ENCODE peak calls at places on chromosomes 1 and 21, in five cellular contexts. M is breast epithelium, L is HepG2, A is GM23338, P is H1. D is an unnamed sample.

GRCh38 chr1:99115231-99115630 is 110.6 kb upstream of the PLPPR5 start:
- DNase-seq in M (no peak), L (no peak), A (no peak), P (no peak), D (no peak)

GRCh38 chr1:212291505-212292134 is 6.4 kb downstream of the PPP2R5A start:
- DNase-seq in M (no peak), L (peak; percentile 50), A (peak; percentile 86), P (no peak), D (peak; percentile 9)

GRCh38 chr1:219081943-219082925 is 91.4 kb upstream of the LYPLAL1 start:
- DNase-seq in M (no peak), L (no peak), A (no peak), P (no peak), D (no peak)

GRCh38 chr21:38520511-38520910 is 22.2 kb upstream of the ERG start:
- DNase-seq in M (no peak), L (no peak), A (no peak), P (no peak), D (no peak)

GRCh38 chr1:29864431-29865022 is 628.2 kb downstream of the PTPRU start:
- DNase-seq in M (no peak), L (no peak), A (no peak), P (no peak), D (no peak)

GRCh38 chr1:97920275-97920831 is 481 bp downstream of the DPYD start:
- DNase-seq in M (no peak), L (peak; percentile 3), A (peak; percentile 30), P (no peak), D (no peak)

GRCh38 chr1:227343201-227343600 is 24.9 kb upstream of the CDC42BPA start:
- DNase-seq in M (no peak), L (no peak), A (no peak), P (no peak), D (no peak)

GRCh38 chr1:61941794-61942193 is 199.5 kb downstream of the PATJ start:
- DNase-seq in M (no peak), L (peak; percentile 23), A (no peak), P (no peak), D (no peak)

GRCh38 chr1:200072636-200073285 is 45.3 kb downstream of the NR5A2 start:
- DNase-seq in M (no peak), L (no peak), A (no peak), P (no peak), D (no peak)

GRCh38 chr1:17725084-17725718 is 29.9 kb upstream of the ACTL8 start:
- DNase-seq in M (no peak), L (no peak), A (no peak), P (no peak), D (no peak)

GRCh38 chr21:21436012-21436545 is 437.9 kb downstream of the NCAM2 start:
- DNase-seq in M (no peak), L (no peak), A (no peak), P (no peak), D (no peak)

GRCh38 chr1:109927908-109928307 is 17.3 kb downstream of the CSF1 start:
- DNase-seq in M (no peak), L (no peak), A (no peak), P (no peak), D (peak; percentile 56)

GRCh38 chr1:118986291-118986838 is 1.8 kb downstream of the TBX15 start:
- DNase-seq in M (no peak), L (no peak), A (peak; percentile 41), P (no peak), D (no peak)

GRCh38 chr1:87410771-87411170 is 82.1 kb downstream of the LMO4 start:
- DNase-seq in M (no peak), L (no peak), A (no peak), P (no peak), D (no peak)

GRCh38 chr1:31488528-31488927 is 75.5 kb downstream of the SERINC2 start:
- DNase-seq in M (no peak), L (no peak), A (no peak), P (no peak), D (no peak)

GRCh38 chr1:209620484-209620879 is 31.7 kb downstream of the LAMB3 start:
- DNase-seq in M (no peak), L (no peak), A (no peak), P (no peak), D (no peak)

DNA sequence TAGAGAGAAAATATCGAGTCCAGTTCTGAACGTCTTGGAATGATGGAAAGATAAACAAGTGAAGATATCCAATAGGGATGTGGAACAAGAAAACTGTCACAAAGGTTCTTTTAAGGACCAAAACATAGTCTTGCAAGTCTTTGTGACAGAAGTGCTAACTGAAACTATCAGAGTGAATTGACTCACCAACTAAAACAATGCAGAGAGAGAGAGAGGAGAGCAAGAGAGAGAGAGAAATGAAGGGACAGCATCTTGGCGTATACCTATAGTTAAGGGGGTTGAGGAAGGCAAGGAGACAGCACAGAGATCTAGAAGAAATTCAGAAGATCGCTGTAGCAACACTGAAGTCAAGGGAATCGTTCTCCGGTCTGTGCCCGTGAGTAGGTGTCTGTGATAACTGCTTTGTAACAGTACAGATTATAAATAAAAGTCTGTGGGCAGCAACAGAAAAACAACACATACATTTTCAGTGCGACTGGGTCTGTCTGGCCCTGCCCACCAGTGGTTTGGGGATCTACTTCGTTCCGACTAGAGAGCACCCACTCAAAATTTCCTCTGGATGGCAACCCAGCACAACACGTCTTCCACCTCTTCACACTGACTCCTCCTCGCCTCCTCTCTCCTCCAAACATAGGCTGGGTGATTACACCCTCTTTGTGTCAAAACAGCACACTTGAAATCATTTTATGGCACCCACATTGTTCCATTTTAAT is 4.8 kb upstream of the COA6 start:
- DNase-seq in M (no peak), L (no peak), A (no peak), P (no peak), D (no peak)
- H3K27ac ChIP-seq in M (no peak overlapping the region), L (no peak overlapping the region), A (no peak overlapping the region), P (no peak overlapping the region), D (no peak overlapping the region)

GRCh38 chr1:37999434-38000232 is 5.7 kb downstream of the FHL3 start:
- DNase-seq in M (no peak), L (peak; percentile 75), A (peak; percentile 51), P (no peak), D (no peak)
- TF ChIP-seq POLR2AphosphoS5 in M (no peak), L (peak; percentile 50), A (no peak), P (no peak), D (no peak)

DNA sequence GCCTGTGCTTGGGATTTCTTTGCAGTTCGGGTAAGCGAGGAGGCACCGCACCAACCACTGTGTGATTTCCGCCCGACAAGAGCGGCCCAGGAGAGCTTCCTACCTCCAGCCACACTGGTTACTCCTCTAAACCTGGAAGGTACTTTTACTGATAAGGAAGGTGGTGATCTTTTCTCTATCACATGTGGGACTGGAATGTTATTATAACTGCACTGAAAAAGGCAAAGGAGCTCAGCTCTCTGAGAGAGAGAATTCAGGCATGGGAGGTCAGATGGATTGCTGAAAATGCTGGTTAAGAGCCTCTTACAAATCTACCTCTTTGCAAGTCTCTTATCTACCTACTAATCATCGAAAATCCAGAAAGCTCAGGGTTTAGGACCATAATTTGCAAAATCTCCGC is 7.7 kb upstream of the KCNE1 start:
- DNase-seq in M (no peak), L (no peak), A (no peak), P (no peak), D (no peak)
- H3K4me1 ChIP-seq in M (no peaks in the 10 kb centered on the region), L (peaks cover 45% of the 10 kb centered on the region), A (peaks cover 15% of the 10 kb centered on the region), P (peaks cover 8% of the 10 kb centered on the region), D (no peaks in the 10 kb centered on the region)

GRCh38 chr1:8415526-8416278 is 97.8 kb downstream of the SLC45A1 start:
- DNase-seq in M (no peak), L (no peak), A (no peak), P (no peak), D (peak; percentile 61)
- H3K27ac ChIP-seq in M (peak overlapping the region; percentile 16), L (no peak overlapping the region), A (no peak overlapping the region), P (no peak overlapping the region), D (peak overlapping the region; percentile 93)

DNA sequence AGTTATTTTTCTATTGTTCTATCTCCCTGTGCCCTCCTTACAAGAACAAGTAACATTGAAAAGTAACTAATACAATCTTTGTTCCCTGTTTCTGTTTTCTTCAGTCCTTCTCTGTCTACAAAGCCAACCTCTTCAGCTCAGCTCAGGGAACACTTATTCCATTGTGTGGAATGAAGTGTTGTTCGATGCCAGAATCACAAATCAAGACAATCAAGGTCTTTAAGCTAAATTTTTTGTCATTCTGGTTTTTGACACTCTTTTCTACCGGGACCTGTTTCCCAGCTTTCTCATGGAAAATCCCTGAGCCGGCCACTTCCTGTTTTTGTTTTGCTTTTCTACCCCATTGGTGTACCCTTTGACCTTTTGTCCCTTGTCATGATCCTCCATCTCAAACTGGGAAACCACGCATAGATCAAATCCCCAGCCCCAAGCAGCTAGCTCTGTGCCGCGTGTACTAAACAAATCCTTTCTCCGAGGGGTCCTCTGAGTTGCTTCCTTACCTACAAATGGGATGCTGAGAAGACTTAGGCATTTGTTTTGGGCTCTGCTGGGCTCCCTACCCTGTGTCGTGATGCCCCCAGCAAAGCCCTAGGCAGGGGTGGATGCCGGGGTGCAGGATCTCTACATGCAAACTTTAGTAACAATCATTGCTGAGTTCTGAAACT is 141.8 kb downstream of the TOMM20 start:
- DNase-seq in M (no peak), L (peak; percentile 77), A (peak; percentile 59), P (no peak), D (no peak)
- TF ChIP-seq POLR2AphosphoS5 in M (no peak), L (no peak), A (no peak), P (no peak), D (no peak)

D was measured in prostate gland.